ENCODE peak calls at places on chromosomes 11 and 22, in nine cellular contexts. One of them, this sample, is unnamed.

GRCh38 chr11:24509114-24509513 is 12.3 kb downstream of the LUZP2 start:
- DNase-seq in foreskin fibroblast: no peak
- DNase-seq in hepatocyte: no peak
- DNase-seq in transverse colon: no peak
- DNase-seq in type B pancreatic cell: no peak
- DNase-seq in RWPE2: no peak
- DNase-seq in cardiac fibroblast: peak
- DNase-seq in Calu3: no peak
- DNase-seq in lower leg skin: no peak
- DNase-seq in this sample: peak

GRCh38 chr11:19988598-19988997 is 171.7 kb downstream of the DBX1 start:
- DNase-seq in RWPE2: no peak
- DNase-seq in foreskin fibroblast: peak
- DNase-seq in type B pancreatic cell: no peak
- DNase-seq in cardiac fibroblast: peak
- DNase-seq in lower leg skin: peak
- DNase-seq in hepatocyte: peak
- DNase-seq in Calu3: peak
- DNase-seq in transverse colon: peak
- DNase-seq in this sample: peak

GRCh38 chr22:45284705-45285305 is at the start of gene UPK3A:
- DNase-seq in hepatocyte: peak
- DNase-seq in Calu3: peak
- DNase-seq in type B pancreatic cell: no peak
- DNase-seq in cardiac fibroblast: no peak
- DNase-seq in lower leg skin: no peak
- DNase-seq in foreskin fibroblast: peak
- DNase-seq in RWPE2: no peak
- DNase-seq in transverse colon: peak
- DNase-seq in this sample: no peak

GRCh38 chr11:133234883-133235282 is 297.4 kb downstream of the OPCML start:
- DNase-seq in transverse colon: no peak
- DNase-seq in lower leg skin: no peak
- DNase-seq in cardiac fibroblast: no peak
- DNase-seq in Calu3: no peak
- DNase-seq in type B pancreatic cell: no peak
- DNase-seq in RWPE2: no peak
- DNase-seq in hepatocyte: no peak
- DNase-seq in foreskin fibroblast: no peak
- DNase-seq in this sample: no peak

GRCh38 chr11:46351606-46352005 is 4.3 kb downstream of the DGKZ start:
- DNase-seq in Calu3: no peak
- DNase-seq in type B pancreatic cell: no peak
- DNase-seq in transverse colon: no peak
- DNase-seq in cardiac fibroblast: no peak
- DNase-seq in lower leg skin: no peak
- DNase-seq in hepatocyte: no peak
- DNase-seq in RWPE2: no peak
- DNase-seq in foreskin fibroblast: no peak
- DNase-seq in this sample: no peak

GRCh38 chr11:118438314-118438931 is 2.1 kb downstream of the KMT2A start:
- DNase-seq in foreskin fibroblast: peak
- DNase-seq in cardiac fibroblast: peak
- DNase-seq in hepatocyte: peak
- DNase-seq in type B pancreatic cell: no peak
- DNase-seq in Calu3: peak
- DNase-seq in RWPE2: no peak
- DNase-seq in lower leg skin: peak
- DNase-seq in transverse colon: peak
- DNase-seq in this sample: peak

GRCh38 chr22:36740716-36741115 is 35.2 kb downstream of the IFT27 start:
- DNase-seq in foreskin fibroblast: no peak
- DNase-seq in type B pancreatic cell: peak
- DNase-seq in Calu3: no peak
- DNase-seq in RWPE2: peak
- DNase-seq in cardiac fibroblast: no peak
- DNase-seq in lower leg skin: no peak
- DNase-seq in hepatocyte: no peak
- DNase-seq in transverse colon: peak
- DNase-seq in this sample: no peak

GRCh38 chr11:112728716-112729115 is 232.5 kb upstream of the NCAM1 start:
- DNase-seq in lower leg skin: no peak
- DNase-seq in RWPE2: no peak
- DNase-seq in Calu3: no peak
- DNase-seq in transverse colon: no peak
- DNase-seq in type B pancreatic cell: no peak
- DNase-seq in cardiac fibroblast: no peak
- DNase-seq in hepatocyte: no peak
- DNase-seq in foreskin fibroblast: no peak
- DNase-seq in this sample: no peak

GRCh38 chr11:68461284-68461861 is 821 bp downstream of the PPP6R3 start:
- DNase-seq in RWPE2: no peak
- DNase-seq in foreskin fibroblast: peak
- DNase-seq in lower leg skin: no peak
- DNase-seq in transverse colon: no peak
- DNase-seq in hepatocyte: no peak
- DNase-seq in cardiac fibroblast: no peak
- DNase-seq in type B pancreatic cell: no peak
- DNase-seq in Calu3: peak
- DNase-seq in this sample: peak

GRCh38 chr11:45085657-45086501 is 60.6 kb upstream of the PRDM11 start:
- DNase-seq in RWPE2: no peak
- DNase-seq in type B pancreatic cell: no peak
- DNase-seq in lower leg skin: no peak
- DNase-seq in transverse colon: no peak
- DNase-seq in cardiac fibroblast: no peak
- DNase-seq in foreskin fibroblast: no peak
- DNase-seq in Calu3: no peak
- DNase-seq in hepatocyte: no peak
- DNase-seq in this sample: no peak

GRCh38 chr11:36186340-36186739 is 102.9 kb downstream of the COMMD9 start:
- DNase-seq in foreskin fibroblast: peak
- DNase-seq in cardiac fibroblast: peak
- DNase-seq in lower leg skin: peak
- DNase-seq in transverse colon: no peak
- DNase-seq in type B pancreatic cell: no peak
- DNase-seq in Calu3: no peak
- DNase-seq in RWPE2: no peak
- DNase-seq in hepatocyte: no peak
- DNase-seq in this sample: peak

GRCh38 chr22:26360169-26360885 is 68.7 kb upstream of the ASPHD2 start:
- DNase-seq in lower leg skin: peak
- DNase-seq in RWPE2: no peak
- DNase-seq in hepatocyte: peak
- DNase-seq in type B pancreatic cell: peak
- DNase-seq in Calu3: peak
- DNase-seq in foreskin fibroblast: peak
- DNase-seq in cardiac fibroblast: peak
- DNase-seq in transverse colon: peak
- DNase-seq in this sample: peak

GRCh38 chr11:119567667-119568582 is 145.0 kb upstream of the THY1 start:
- DNase-seq in type B pancreatic cell: peak
- DNase-seq in RWPE2: no peak
- DNase-seq in hepatocyte: peak
- DNase-seq in foreskin fibroblast: peak
- DNase-seq in Calu3: no peak
- DNase-seq in lower leg skin: no peak
- DNase-seq in transverse colon: no peak
- DNase-seq in cardiac fibroblast: peak
- DNase-seq in this sample: peak

GRCh38 chr11:112113539-112114457 is 27.1 kb downstream of the SDHD start:
- DNase-seq in type B pancreatic cell: no peak
- DNase-seq in transverse colon: no peak
- DNase-seq in foreskin fibroblast: peak
- DNase-seq in RWPE2: no peak
- DNase-seq in cardiac fibroblast: peak
- DNase-seq in lower leg skin: no peak
- DNase-seq in Calu3: no peak
- DNase-seq in hepatocyte: peak
- DNase-seq in this sample: peak

GRCh38 chr11:94790771-94791180 is 22.6 kb downstream of the AMOTL1 start:
- DNase-seq in hepatocyte: no peak
- DNase-seq in lower leg skin: no peak
- DNase-seq in type B pancreatic cell: no peak
- DNase-seq in foreskin fibroblast: peak
- DNase-seq in transverse colon: no peak
- DNase-seq in cardiac fibroblast: no peak
- DNase-seq in Calu3: peak
- DNase-seq in RWPE2: no peak
- DNase-seq in this sample: no peak

GRCh38 chr11:27395556-27396258 is 32.7 kb upstream of the CCDC34 start:
- DNase-seq in Calu3: peak
- DNase-seq in type B pancreatic cell: no peak
- DNase-seq in lower leg skin: no peak
- DNase-seq in transverse colon: peak
- DNase-seq in RWPE2: no peak
- DNase-seq in hepatocyte: peak
- DNase-seq in foreskin fibroblast: no peak
- DNase-seq in cardiac fibroblast: no peak
- DNase-seq in this sample: peak

GRCh38 chr11:15327786-15328231 is 213.1 kb downstream of the INSC start:
- DNase-seq in cardiac fibroblast: peak
- DNase-seq in lower leg skin: peak
- DNase-seq in hepatocyte: peak
- DNase-seq in type B pancreatic cell: peak
- DNase-seq in Calu3: peak
- DNase-seq in foreskin fibroblast: peak
- DNase-seq in transverse colon: peak
- DNase-seq in RWPE2: no peak
- DNase-seq in this sample: peak

DNA sequence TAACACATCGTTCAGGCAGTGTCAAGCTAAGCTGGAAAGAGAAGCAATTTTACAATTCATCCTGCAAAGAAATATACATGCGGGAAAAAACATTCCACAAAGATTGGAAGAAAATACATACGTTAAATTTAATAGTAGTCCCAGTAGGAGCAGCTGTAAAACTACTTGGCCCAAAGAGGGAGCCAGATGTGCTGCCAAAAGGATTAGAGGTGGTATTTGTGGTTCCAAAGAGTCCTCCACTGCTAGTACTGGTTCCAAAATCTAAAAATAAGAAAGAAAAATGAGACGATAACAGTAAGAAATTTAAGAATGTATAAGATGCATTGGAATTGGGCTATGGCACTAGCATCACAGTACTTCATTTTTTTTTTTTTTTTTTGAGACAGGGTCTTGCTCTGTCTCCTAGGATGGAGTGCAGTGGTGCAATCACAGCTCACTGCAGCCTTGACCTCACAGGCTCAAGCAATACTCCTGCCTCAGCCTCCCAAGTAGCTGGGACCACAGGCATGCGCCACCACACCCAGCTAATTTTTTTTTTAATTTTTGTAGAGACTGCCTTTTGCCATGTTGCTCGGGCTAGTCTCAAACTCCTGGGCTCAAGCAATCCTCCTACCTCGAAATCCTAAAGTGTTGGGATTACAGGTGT is 21.5 kb downstream of the NUP98 start:
- DNase-seq in type B pancreatic cell: no peak
- DNase-seq in hepatocyte: no peak
- DNase-seq in RWPE2: no peak
- DNase-seq in transverse colon: no peak
- DNase-seq in cardiac fibroblast: no peak
- DNase-seq in Calu3: no peak
- DNase-seq in foreskin fibroblast: peak
- DNase-seq in lower leg skin: no peak
- DNase-seq in this sample: no peak
- TF ChIP-seq CTCF in type B pancreatic cell: no peak
- TF ChIP-seq CTCF in hepatocyte: no peak
- TF ChIP-seq CTCF in RWPE2: no peak
- TF ChIP-seq CTCF in transverse colon: no peak
- TF ChIP-seq CTCF in cardiac fibroblast: no peak
- TF ChIP-seq CTCF in Calu3: no peak
- TF ChIP-seq CTCF in foreskin fibroblast: no peak
- TF ChIP-seq CTCF in lower leg skin: no peak
- TF ChIP-seq CTCF in this sample: peak

DNA sequence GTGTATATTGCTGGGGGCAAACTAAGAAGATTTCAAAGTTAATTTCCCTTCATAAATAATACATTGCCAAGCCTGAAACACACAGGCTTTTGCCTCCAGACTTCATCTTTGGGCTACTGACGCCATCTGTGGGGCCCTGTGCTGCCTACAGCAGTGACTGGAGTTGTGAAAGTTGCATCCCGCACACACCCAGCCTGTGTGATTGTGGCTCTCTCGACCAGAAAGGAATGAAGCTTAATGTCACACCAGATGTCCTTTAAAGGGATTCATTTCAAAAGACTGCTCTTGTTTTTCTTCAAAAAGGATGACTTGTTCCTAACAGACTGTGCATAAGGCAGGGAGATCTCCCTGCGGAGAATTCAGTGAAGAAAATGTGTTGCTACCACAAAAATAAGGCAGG is 210.5 kb downstream of the FAM181B start:
- DNase-seq in Calu3: no peak
- DNase-seq in type B pancreatic cell: no peak
- DNase-seq in hepatocyte: peak
- DNase-seq in cardiac fibroblast: no peak
- DNase-seq in foreskin fibroblast: no peak
- DNase-seq in RWPE2: no peak
- DNase-seq in transverse colon: no peak
- DNase-seq in lower leg skin: no peak
- DNase-seq in this sample: no peak
- TF ChIP-seq CTCF in Calu3: no peak
- TF ChIP-seq CTCF in type B pancreatic cell: peak
- TF ChIP-seq CTCF in hepatocyte: peak
- TF ChIP-seq CTCF in cardiac fibroblast: no peak
- TF ChIP-seq CTCF in foreskin fibroblast: no peak
- TF ChIP-seq CTCF in RWPE2: no peak
- TF ChIP-seq CTCF in transverse colon: no peak
- TF ChIP-seq CTCF in lower leg skin: no peak
- TF ChIP-seq CTCF in this sample: no peak

DNA sequence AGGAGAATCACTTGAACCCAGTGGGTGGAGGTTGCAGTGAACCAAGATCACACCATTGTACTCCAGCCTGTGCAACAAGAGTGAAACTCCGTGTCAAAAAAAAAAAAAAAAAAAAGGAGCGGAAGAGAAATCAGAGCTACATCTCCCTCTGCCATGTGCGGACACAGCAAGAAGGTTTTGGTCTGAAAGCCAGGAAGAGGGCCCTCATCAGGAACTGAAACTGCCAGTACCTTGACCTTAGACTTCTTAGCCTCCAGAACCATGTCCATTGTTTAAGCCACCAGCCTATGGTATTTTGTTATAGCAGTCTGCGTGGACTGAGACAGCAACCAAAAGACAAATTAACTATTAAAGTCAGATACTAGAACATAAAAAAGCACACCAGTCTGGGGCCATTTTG is 41.6 kb downstream of the KREMEN1 start:
- DNase-seq in foreskin fibroblast: no peak
- DNase-seq in lower leg skin: no peak
- DNase-seq in hepatocyte: no peak
- DNase-seq in Calu3: no peak
- DNase-seq in RWPE2: no peak
- DNase-seq in cardiac fibroblast: no peak
- DNase-seq in type B pancreatic cell: no peak
- DNase-seq in transverse colon: no peak
- DNase-seq in this sample: no peak
- TF ChIP-seq CTCF in foreskin fibroblast: no peak
- TF ChIP-seq CTCF in lower leg skin: no peak
- TF ChIP-seq CTCF in hepatocyte: no peak
- TF ChIP-seq CTCF in Calu3: no peak
- TF ChIP-seq CTCF in RWPE2: no peak
- TF ChIP-seq CTCF in cardiac fibroblast: no peak
- TF ChIP-seq CTCF in type B pancreatic cell: no peak
- TF ChIP-seq CTCF in transverse colon: no peak
- TF ChIP-seq CTCF in this sample: no peak

GRCh38 chr11:67406969-67407699 is 3.3 kb downstream of the TBC1D10C start:
- DNase-seq in type B pancreatic cell: no peak
- DNase-seq in Calu3: no peak
- DNase-seq in foreskin fibroblast: no peak
- DNase-seq in hepatocyte: no peak
- DNase-seq in RWPE2: no peak
- DNase-seq in transverse colon: no peak
- DNase-seq in lower leg skin: no peak
- DNase-seq in cardiac fibroblast: no peak
- DNase-seq in this sample: no peak
- TF ChIP-seq CTCF in type B pancreatic cell: no peak
- TF ChIP-seq CTCF in Calu3: no peak
- TF ChIP-seq CTCF in foreskin fibroblast: no peak
- TF ChIP-seq CTCF in hepatocyte: no peak
- TF ChIP-seq CTCF in RWPE2: no peak
- TF ChIP-seq CTCF in transverse colon: no peak
- TF ChIP-seq CTCF in lower leg skin: no peak
- TF ChIP-seq CTCF in cardiac fibroblast: no peak
- TF ChIP-seq CTCF in this sample: no peak

This sample was measured in choroid plexus epithelial cell.